ENCODE peak calls at places on chromosomes 7 and 10, in eight cellular contexts. One of them, this sample, is unnamed.

GRCh38 chr7:2782565-2782964 is 61.5 kb downstream of the GNA12 start:
- DNase-seq in lower leg skin: peak; percentile 29
- DNase-seq in AG09309: no peak
- DNase-seq in bronchial epithelial cell: no peak
- DNase-seq in G401: no peak
- DNase-seq in T follicular helper cell: no peak
- DNase-seq in anterior cingulate cortex: no peak
- DNase-seq in HCT116: no peak
- DNase-seq in this sample: no peak

GRCh38 chr10:35184527-35185171 is 58.0 kb downstream of the CREM start:
- DNase-seq in anterior cingulate cortex: no peak
- DNase-seq in AG09309: no peak
- DNase-seq in lower leg skin: no peak
- DNase-seq in bronchial epithelial cell: no peak
- DNase-seq in G401: no peak
- DNase-seq in HCT116: no peak
- DNase-seq in T follicular helper cell: no peak
- DNase-seq in this sample: no peak

GRCh38 chr7:90726120-90726519 is 130.0 kb downstream of the CDK14 start:
- DNase-seq in HCT116: no peak
- DNase-seq in T follicular helper cell: no peak
- DNase-seq in lower leg skin: no peak
- DNase-seq in G401: no peak
- DNase-seq in AG09309: no peak
- DNase-seq in anterior cingulate cortex: no peak
- DNase-seq in bronchial epithelial cell: peak; percentile 42
- DNase-seq in this sample: no peak

GRCh38 chr10:63523015-63523414 is 1.8 kb downstream of the REEP3 start:
- DNase-seq in G401: no peak
- DNase-seq in AG09309: no peak
- DNase-seq in HCT116: no peak
- DNase-seq in anterior cingulate cortex: no peak
- DNase-seq in lower leg skin: no peak
- DNase-seq in T follicular helper cell: no peak
- DNase-seq in bronchial epithelial cell: no peak
- DNase-seq in this sample: no peak

GRCh38 chr10:113244750-113245149 is 294.7 kb downstream of the TCF7L2 start:
- DNase-seq in HCT116: no peak
- DNase-seq in anterior cingulate cortex: no peak
- DNase-seq in G401: no peak
- DNase-seq in bronchial epithelial cell: no peak
- DNase-seq in lower leg skin: no peak
- DNase-seq in AG09309: no peak
- DNase-seq in T follicular helper cell: no peak
- DNase-seq in this sample: no peak

GRCh38 chr10:12766222-12766621 is 235.3 kb downstream of the CCDC3 start:
- DNase-seq in lower leg skin: no peak
- DNase-seq in anterior cingulate cortex: no peak
- DNase-seq in AG09309: no peak
- DNase-seq in bronchial epithelial cell: no peak
- DNase-seq in G401: no peak
- DNase-seq in T follicular helper cell: no peak
- DNase-seq in HCT116: no peak
- DNase-seq in this sample: no peak

GRCh38 chr10:132443998-132444876 is 47.2 kb downstream of the PWWP2B start:
- DNase-seq in G401: no peak
- DNase-seq in anterior cingulate cortex: no peak
- DNase-seq in lower leg skin: no peak
- DNase-seq in HCT116: no peak
- DNase-seq in T follicular helper cell: peak; percentile 26
- DNase-seq in AG09309: no peak
- DNase-seq in bronchial epithelial cell: no peak
- DNase-seq in this sample: no peak

GRCh38 chr10:74586088-74586585 is 240.3 kb upstream of the KAT6B start:
- DNase-seq in T follicular helper cell: peak; percentile 48
- DNase-seq in HCT116: no peak
- DNase-seq in anterior cingulate cortex: no peak
- DNase-seq in G401: peak; percentile 69
- DNase-seq in bronchial epithelial cell: no peak
- DNase-seq in AG09309: no peak
- DNase-seq in lower leg skin: no peak
- DNase-seq in this sample: peak; percentile 28

GRCh38 chr7:139753079-139753692 is 24.6 kb downstream of the HIPK2 start:
- DNase-seq in G401: no peak
- DNase-seq in anterior cingulate cortex: no peak
- DNase-seq in HCT116: no peak
- DNase-seq in bronchial epithelial cell: no peak
- DNase-seq in lower leg skin: peak; percentile 70
- DNase-seq in AG09309: no peak
- DNase-seq in T follicular helper cell: no peak
- DNase-seq in this sample: no peak